ENCODE peak calls at places on chromosomes 6 and 20, in four cellular contexts. G, C, T and Y are unnamed samples.

GRCh38 chr6:16585805-16586204 is 175.5 kb downstream of the ATXN1 start:
- DNase-seq in C (peak; percentile 19), G (no peak), T (no peak), Y (peak; percentile 40)

GRCh38 chr20:21004386-21005076 is 101.6 kb downstream of the LINC00237 start:
- DNase-seq in T (no peak), C (no peak), G (no peak), Y (no peak)

GRCh38 chr6:11653028-11653583 is 115.6 kb downstream of the TMEM170B start:
- DNase-seq in T (no peak), G (peak; percentile 74), C (peak; percentile 91), Y (peak; percentile 71)

GRCh38 chr6:72740135-72740534 is 118.3 kb downstream of the KCNQ5 start:
- DNase-seq in G (no peak), T (no peak), C (no peak), Y (peak; percentile 90)

GRCh38 chr6:4388675-4389074 is 253.3 kb upstream of the ECI2 start:
- DNase-seq in G (no peak), T (no peak), C (no peak), Y (no peak)

GRCh38 chr20:53077373-53078205 is 105.4 kb downstream of the TSHZ2 start:
- DNase-seq in G (peak; percentile 17), T (no peak), C (peak; percentile 56), Y (no peak)

GRCh38 chr6:169832247-169832948 is 81.0 kb downstream of the ERMARD start:
- DNase-seq in C (peak; percentile 8), G (peak; percentile 11), T (no peak), Y (no peak)

GRCh38 chr6:44086931-44087574 is 40.2 kb downstream of the MRPL14 start:
- DNase-seq in G (peak; percentile 22), T (no peak), C (peak; percentile 44), Y (no peak)

GRCh38 chr6:136429681-136430080 is 120.5 kb downstream of the MAP7 start:
- DNase-seq in T (no peak), G (peak; percentile 2), C (no peak), Y (no peak)

GRCh38 chr6:31246051-31246495 is 25.8 kb downstream of the HLA-C start:
- DNase-seq in C (peak; percentile 40), G (peak; percentile 95), T (no peak), Y (no peak)

GRCh38 chr20:33411136-33411690 is 9.9 kb upstream of the CDK5RAP1 start:
- DNase-seq in T (peak; percentile 43), C (no peak), G (no peak), Y (no peak)

GRCh38 chr6:7473805-7474329 is 67.6 kb upstream of the DSP start:
- DNase-seq in T (no peak), C (no peak), G (no peak), Y (no peak)

GRCh38 chr20:19497064-19497463 is 261.0 kb upstream of the RIN2 start:
- DNase-seq in G (peak; percentile 40), T (no peak), C (no peak), Y (no peak)

GRCh38 chr6:167644404-167645132 is 182.1 kb upstream of the AFDN start:
- DNase-seq in G (no peak), C (no peak), T (no peak), Y (no peak)

GRCh38 chr20:47973519-47974233 is 188.4 kb upstream of the SULF2 start:
- DNase-seq in G (peak; percentile 77), C (peak; percentile 53), T (no peak), Y (peak; percentile 47)

GRCh38 chr6:16486661-16487060 is 248.3 kb downstream of the GMPR start:
- DNase-seq in C (no peak), G (no peak), T (no peak), Y (no peak)

GRCh38 chr6:26251354-26252081 is 113.5 kb upstream of the BTN3A2 start:
- DNase-seq in G (peak; percentile 78), C (peak; percentile 94), T (no peak), Y (peak; percentile 97)

GRCh38 chr6:152094992-152095592 is 287.6 kb downstream of the ESR1 start:
- DNase-seq in G (peak; percentile 94), T (no peak), C (peak; percentile 98), Y (no peak)

GRCh38 chr6:28105286-28105685 is 19.1 kb upstream of the ZSCAN16 start:
- DNase-seq in T (no peak), C (peak; percentile 26), G (peak; percentile 34), Y (peak; percentile 48)

GRCh38 chr6:157221049-157221816 is 102.1 kb downstream of the TMEM242 start:
- DNase-seq in T (peak; percentile 63), C (peak; percentile 79), G (peak; percentile 90), Y (peak; percentile 80)

GRCh38 chr6:33433001-33433559 is 13.2 kb downstream of the SYNGAP1 start:
- DNase-seq in C (no peak), G (no peak), T (no peak), Y (no peak)

GRCh38 chr6:3471711-3472110 is 14.9 kb upstream of the SLC22A23 start:
- DNase-seq in T (no peak), C (peak; percentile 20), G (no peak), Y (no peak)

GRCh38 chr20:53656653-53657288 is 63.1 kb upstream of the ZNF217 start:
- DNase-seq in T (no peak), C (peak; percentile 72), G (peak; percentile 39), Y (peak; percentile 36)

GRCh38 chr6:168171673-168172352 is 92.8 kb upstream of the FRMD1 start:
- DNase-seq in T (no peak), G (no peak), C (no peak), Y (no peak)

GRCh38 chr6:137497722-137498463 is 3.7 kb upstream of the OLIG3 start:
- DNase-seq in T (no peak), G (no peak), C (no peak), Y (no peak)

GRCh38 chr6:12162203-12162602 is 128.0 kb upstream of the EDN1 start:
- DNase-seq in G (no peak), T (no peak), C (no peak), Y (no peak)

GRCh38 chr6:78942451-78942850 is 75.1 kb downstream of the IRAK1BP1 start:
- DNase-seq in C (peak; percentile 29), T (no peak), G (no peak), Y (no peak)

GRCh38 chr20:36366623-36367369 is 60.7 kb downstream of the DLGAP4 start:
- DNase-seq in C (no peak), G (no peak), T (no peak), Y (no peak)

GRCh38 chr20:36368869-36369268 is 62.7 kb downstream of the DLGAP4 start:
- DNase-seq in C (no peak), T (no peak), G (no peak), Y (no peak)

GRCh38 chr20:36367370-36367745 is 61.2 kb downstream of the DLGAP4 start:
- DNase-seq in C (no peak), G (no peak), T (no peak), Y (no peak)

GRCh38 chr20:36368400-36368799 is 62.3 kb downstream of the DLGAP4 start:
- DNase-seq in T (no peak), C (no peak), G (no peak), Y (no peak)

DNA sequence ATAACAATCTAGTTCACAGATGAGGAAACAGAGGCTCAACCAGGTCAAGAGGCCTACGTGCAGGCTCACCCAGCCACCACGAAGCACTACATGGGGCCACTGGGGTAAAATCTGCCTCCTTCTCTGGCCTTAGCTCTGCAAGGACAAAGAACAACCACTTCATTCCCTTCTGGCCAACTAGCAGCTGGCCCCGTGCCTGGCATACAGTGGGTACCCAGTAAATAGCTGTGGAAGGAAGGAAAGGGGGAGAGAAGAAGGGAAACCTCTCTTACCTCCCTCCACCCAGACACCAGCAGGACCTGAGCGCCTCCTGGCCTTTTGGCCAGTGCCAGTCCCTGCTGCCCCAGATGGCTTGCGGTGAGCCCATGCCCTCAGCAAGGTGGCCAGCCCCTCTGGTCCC is 61.8 kb downstream of the DLGAP4 start:
- DNase-seq in G (no peak), C (no peak), T (peak; percentile 37), Y (no peak)
- H3K4me3 ChIP-seq in G (no peak overlapping the region), C (no peak overlapping the region), T (no peak overlapping the region), Y (no peak overlapping the region)

GRCh38 chr6:37699138-37699766 is 1.6 kb upstream of the MDGA1 start:
- DNase-seq in T (no peak), G (no peak), C (no peak), Y (no peak)

GRCh38 chr6:37700266-37700973 is 2.7 kb upstream of the MDGA1 start:
- DNase-seq in C (no peak), G (no peak), T (no peak), Y (no peak)

GRCh38 chr6:37696841-37697735 is 595 bp downstream of the MDGA1 start:
- DNase-seq in T (no peak), G (no peak), C (peak; percentile 22), Y (peak; percentile 38)

GRCh38 chr6:37696220-37696840 is 1.4 kb downstream of the MDGA1 start:
- DNase-seq in G (peak; percentile 41), C (peak; percentile 59), T (no peak), Y (peak; percentile 42)

GRCh38 chr6:37698264-37699137 is 818 bp upstream of the MDGA1 start:
- DNase-seq in T (no peak), G (peak; percentile 58), C (peak; percentile 56), Y (peak; percentile 47)
- TF ChIP-seq CTCF in T (no peak), G (peak; percentile 20), C (no peak), Y (no peak)

DNA sequence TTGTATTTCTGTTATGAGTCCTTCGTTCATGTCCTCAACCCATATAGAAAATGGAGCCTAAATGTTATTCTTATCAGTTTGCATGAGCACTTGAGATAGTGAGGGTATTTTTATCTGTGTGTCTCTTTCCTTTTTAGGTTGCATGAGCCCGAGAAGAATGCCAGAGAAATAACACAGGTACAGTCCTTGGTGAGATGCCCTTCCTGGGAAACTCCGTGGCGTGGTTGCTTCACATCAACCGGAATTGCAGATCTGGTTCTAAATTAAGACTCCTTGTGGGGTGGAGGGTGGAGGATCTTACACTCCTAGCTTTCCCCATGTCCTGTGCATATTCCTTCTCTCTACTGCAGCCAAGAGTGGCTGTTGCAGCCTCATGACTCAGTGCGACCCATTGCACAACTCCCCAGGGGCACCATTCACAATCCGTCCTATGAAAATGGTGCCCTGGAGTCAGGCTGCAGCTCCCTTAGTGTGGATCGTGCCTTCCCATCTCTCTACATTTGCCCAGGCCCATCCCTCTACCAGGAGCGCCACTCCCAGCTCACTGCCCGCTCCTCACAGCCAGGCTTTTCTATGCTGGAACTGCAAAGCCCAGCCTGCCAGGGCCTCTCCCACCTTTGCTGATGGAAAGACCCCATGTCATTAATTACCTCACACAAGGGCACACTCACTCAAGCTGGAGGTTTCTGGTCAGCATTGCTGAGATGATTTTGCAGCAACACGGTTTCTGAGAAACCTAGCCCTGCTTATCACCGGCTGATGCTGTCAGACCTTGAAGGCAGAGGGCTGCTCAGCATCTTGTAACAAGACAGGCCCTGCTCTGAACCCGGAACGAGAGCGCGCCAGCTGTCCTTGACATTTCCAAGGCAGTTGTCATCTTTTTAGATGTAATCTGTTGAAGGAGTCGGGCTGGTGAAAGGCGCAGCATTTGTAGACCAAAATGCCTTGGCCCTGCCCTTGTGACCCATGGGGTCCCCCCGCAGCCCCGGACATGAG is 39.7 kb downstream of the SIRPA start:
- DNase-seq in T (no peak), C (peak; percentile 97), G (no peak), Y (no peak)
- H3K4me3 ChIP-seq in T (no peak overlapping the region), C (no peak overlapping the region), G (no peak overlapping the region), Y (no peak overlapping the region)

DNA sequence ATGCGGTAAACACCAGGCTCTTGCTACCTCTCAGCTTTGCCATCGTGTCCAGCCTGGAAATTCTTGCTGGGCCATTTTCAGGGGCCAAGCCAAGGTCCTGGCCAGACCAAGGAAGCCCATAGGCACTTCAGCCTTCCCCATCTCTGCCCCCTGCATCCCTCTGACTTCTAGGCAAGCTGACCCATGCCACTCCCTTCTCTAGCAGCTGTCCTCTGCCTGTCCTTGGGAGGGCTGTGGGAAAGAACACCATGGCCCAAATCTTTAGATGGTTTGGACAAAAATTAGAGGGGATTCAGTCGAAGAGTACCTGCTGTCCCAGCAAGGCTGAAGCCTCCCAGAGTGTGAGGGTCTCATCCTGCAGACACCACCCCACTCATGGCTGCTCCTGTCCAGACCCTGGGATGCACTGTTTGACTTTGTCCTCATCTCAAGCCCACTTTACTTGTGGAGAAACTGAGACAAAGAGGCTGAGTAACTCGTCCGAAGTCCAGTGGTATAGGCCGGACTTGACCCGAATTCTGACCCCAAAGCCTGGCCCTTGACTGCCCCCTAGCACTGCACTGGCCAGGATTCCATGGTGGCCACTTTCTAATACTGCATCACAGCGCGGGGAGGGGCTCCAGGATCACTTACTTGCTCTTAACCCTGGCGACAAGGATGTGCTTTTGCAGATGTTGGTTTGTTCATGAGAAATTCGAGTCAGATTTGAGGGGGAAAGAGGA is 22.4 kb upstream of the STX16 start:
- DNase-seq in G (no peak), C (no peak), T (no peak), Y (no peak)
- TF ChIP-seq CTCF in G (no peak), C (no peak), T (no peak), Y (no peak)